ENCODE peak calls at places on chromosomes 11 and 22, in eight cellular contexts. T, E, R, X, L, I, C and V are unnamed samples.

GRCh38 chr22:32509045-32509444 is 34.4 kb downstream of the FBXO7 start:
- DNase-seq in T (no peak), E (no peak), R (no peak), X (no peak), L (no peak), I (no peak), C (no peak), V (no peak)

GRCh38 chr22:40425082-40425481 is 54.7 kb downstream of the SGSM3 start:
- DNase-seq in T (no peak), E (peak), R (no peak), X (no peak), L (no peak), I (no peak), C (no peak), V (no peak)

GRCh38 chr11:82960779-82961143 is 59.2 kb downstream of the DDIAS start:
- DNase-seq in T (no peak), E (no peak), R (no peak), X (no peak), L (no peak), I (no peak), C (no peak), V (no peak)

GRCh38 chr11:125141686-125142535 is 22.6 kb upstream of the PKNOX2 start:
- DNase-seq in T (peak), E (no peak), R (no peak), X (no peak), L (peak), I (peak), C (no peak), V (no peak)

GRCh38 chr11:104524276-104524675 is 360.3 kb upstream of the PDGFD start:
- DNase-seq in T (no peak), E (no peak), R (no peak), X (no peak), L (no peak), I (no peak), C (no peak), V (no peak)

GRCh38 chr22:25728064-25728463 is 13.9 kb upstream of the MYO18B start:
- DNase-seq in T (no peak), E (no peak), R (no peak), X (no peak), L (no peak), I (no peak), C (no peak), V (no peak)

GRCh38 chr11:20854214-20854613 is 184.8 kb downstream of the NELL1 start:
- DNase-seq in T (peak), E (no peak), R (no peak), X (no peak), L (no peak), I (no peak), C (no peak), V (no peak)

GRCh38 chr11:93024376-93024775 is 54.9 kb downstream of the MTNR1B start:
- DNase-seq in T (no peak), E (no peak), R (no peak), X (no peak), L (no peak), I (no peak), C (no peak), V (no peak)

GRCh38 chr11:8082391-8083087 is 1.5 kb downstream of the TUB start:
- DNase-seq in T (no peak), E (no peak), R (no peak), X (no peak), L (no peak), I (peak), C (no peak), V (no peak)

GRCh38 chr11:113249491-113249763 is 65.0 kb upstream of the TTC12 start:
- DNase-seq in T (peak), E (no peak), R (no peak), X (no peak), L (no peak), I (no peak), C (no peak), V (no peak)

GRCh38 chr22:40414306-40414705 is 43.9 kb downstream of the SGSM3 start:
- DNase-seq in T (no peak), E (no peak), R (no peak), X (no peak), L (no peak), I (no peak), C (no peak), V (no peak)

GRCh38 chr11:67522338-67522737 is 908 bp downstream of the CABP2 start:
- DNase-seq in T (no peak), E (no peak), R (no peak), X (no peak), L (no peak), I (no peak), C (no peak), V (no peak)

GRCh38 chr11:567036-567628 is 6.4 kb downstream of the RASSF7 start:
- DNase-seq in T (no peak), E (no peak), R (no peak), X (no peak), L (no peak), I (no peak), C (no peak), V (peak)

GRCh38 chr22:42800731-42801536 is 56.1 kb downstream of the ARFGAP3 start:
- DNase-seq in T (no peak), E (no peak), R (no peak), X (peak), L (no peak), I (no peak), C (no peak), V (no peak)

GRCh38 chr11:36356201-36356600 is 60.1 kb downstream of the PRR5L start:
- DNase-seq in T (peak), E (no peak), R (no peak), X (peak), L (no peak), I (no peak), C (no peak), V (no peak)

GRCh38 chr22:27593378-27593777 is 208.2 kb downstream of the MN1 start:
- DNase-seq in T (no peak), E (no peak), R (no peak), X (no peak), L (no peak), I (no peak), C (no peak), V (no peak)

GRCh38 chr22:35102663-35103062 is 36.7 kb downstream of the ISX start:
- DNase-seq in T (peak), E (no peak), R (no peak), X (no peak), L (no peak), I (peak), C (no peak), V (no peak)

GRCh38 chr11:119285431-119285830 is 31.5 kb downstream of the MCAM start:
- DNase-seq in T (no peak), E (no peak), R (no peak), X (no peak), L (no peak), I (no peak), C (no peak), V (no peak)

GRCh38 chr22:41480397-41480735 is 11.4 kb downstream of the ACO2 start:
- DNase-seq in T (no peak), E (no peak), R (no peak), X (no peak), L (no peak), I (no peak), C (no peak), V (no peak)

GRCh38 chr11:120186799-120187591 is 23.8 kb upstream of the OAF start:
- DNase-seq in T (no peak), E (peak), R (no peak), X (peak), L (peak), I (no peak), C (no peak), V (peak)

GRCh38 chr11:11668293-11668692 is 46.5 kb upstream of the GALNT18 start:
- DNase-seq in T (no peak), E (no peak), R (no peak), X (no peak), L (no peak), I (no peak), C (no peak), V (no peak)

GRCh38 chr22:39244496-39245129 is at the start of gene PDGFB:
- DNase-seq in T (peak), E (no peak), R (no peak), X (peak), L (peak), I (no peak), C (no peak), V (no peak)

GRCh38 chr11:43969543-43969942 is 27.1 kb downstream of the C11orf96 start:
- DNase-seq in T (no peak), E (no peak), R (no peak), X (no peak), L (no peak), I (no peak), C (no peak), V (no peak)

GRCh38 chr11:121884601-121885000 is 231.4 kb downstream of the BLID start:
- DNase-seq in T (no peak), E (no peak), R (no peak), X (no peak), L (no peak), I (no peak), C (no peak), V (no peak)

GRCh38 chr11:47523491-47524199 is 29.3 kb downstream of the CELF1 start:
- DNase-seq in T (peak), E (no peak), R (no peak), X (peak), L (no peak), I (peak), C (no peak), V (peak)

GRCh38 chr11:92627615-92628201 is 341.7 kb upstream of the MTNR1B start:
- DNase-seq in T (peak), E (no peak), R (no peak), X (no peak), L (no peak), I (no peak), C (no peak), V (no peak)

GRCh38 chr11:126521196-126521595 is 165.7 kb downstream of the ST3GAL4 start:
- DNase-seq in T (no peak), E (peak), R (no peak), X (no peak), L (no peak), I (no peak), C (no peak), V (no peak)

GRCh38 chr11:79259800-79260199 is 181.0 kb downstream of the TENM4 start:
- DNase-seq in T (no peak), E (no peak), R (no peak), X (no peak), L (no peak), I (peak), C (no peak), V (no peak)

GRCh38 chr11:60756307-60757032 is at the start of gene MS4A15:
- DNase-seq in T (peak), E (no peak), R (peak), X (no peak), L (no peak), I (peak), C (no peak), V (no peak)

GRCh38 chr11:45304111-45304991 is 18.2 kb upstream of the SYT13 start:
- DNase-seq in T (no peak), E (no peak), R (no peak), X (no peak), L (no peak), I (no peak), C (no peak), V (no peak)

GRCh38 chr11:9609841-9610240 is 36.4 kb downstream of the WEE1 start:
- DNase-seq in T (no peak), E (no peak), R (no peak), X (no peak), L (no peak), I (no peak), C (no peak), V (no peak)

GRCh38 chr11:12209096-12209495 is 98.7 kb downstream of the MICAL2 start:
- DNase-seq in T (no peak), E (no peak), R (no peak), X (no peak), L (no peak), I (no peak), C (no peak), V (no peak)

GRCh38 chr11:32382339-32383049 is 52.8 kb downstream of the WT1 start:
- DNase-seq in T (peak), E (no peak), R (no peak), X (no peak), L (no peak), I (no peak), C (no peak), V (no peak)

GRCh38 chr11:124793466-124794278 is 6.5 kb downstream of the MSANTD2 start:
- DNase-seq in T (peak), E (no peak), R (peak), X (peak), L (no peak), I (peak), C (no peak), V (no peak)

GRCh38 chr11:69949327-69949726 is 128.8 kb upstream of the ANO1 start:
- DNase-seq in T (no peak), E (no peak), R (peak), X (no peak), L (peak), I (peak), C (no peak), V (no peak)

GRCh38 chr22:30435674-30436126 is 10.1 kb downstream of the MTFP1 start:
- DNase-seq in T (no peak), E (no peak), R (peak), X (peak), L (peak), I (no peak), C (no peak), V (peak)

GRCh38 chr11:127157225-127157624 is 156.7 kb upstream of the KIRREL3 start:
- DNase-seq in T (peak), E (no peak), R (no peak), X (no peak), L (no peak), I (no peak), C (no peak), V (no peak)

GRCh38 chr11:113974741-113975470 is at the start of gene HTR3A:
- DNase-seq in T (peak), E (no peak), R (peak), X (peak), L (peak), I (no peak), C (no peak), V (peak)

GRCh38 chr11:126352934-126353801 is 2.3 kb upstream of the ST3GAL4 start:
- DNase-seq in T (peak), E (no peak), R (no peak), X (no peak), L (no peak), I (no peak), C (no peak), V (no peak)

GRCh38 chr22:45969801-45970464 is 7.0 kb downstream of the WNT7B start:
- DNase-seq in T (no peak), E (no peak), R (no peak), X (no peak), L (no peak), I (no peak), C (no peak), V (no peak)
- H3K4me3 ChIP-seq in T (no peak), E (no peak), R (no peak), X (no peak), L (no peak), I (peak), C (no peak), V (no peak)

DNA sequence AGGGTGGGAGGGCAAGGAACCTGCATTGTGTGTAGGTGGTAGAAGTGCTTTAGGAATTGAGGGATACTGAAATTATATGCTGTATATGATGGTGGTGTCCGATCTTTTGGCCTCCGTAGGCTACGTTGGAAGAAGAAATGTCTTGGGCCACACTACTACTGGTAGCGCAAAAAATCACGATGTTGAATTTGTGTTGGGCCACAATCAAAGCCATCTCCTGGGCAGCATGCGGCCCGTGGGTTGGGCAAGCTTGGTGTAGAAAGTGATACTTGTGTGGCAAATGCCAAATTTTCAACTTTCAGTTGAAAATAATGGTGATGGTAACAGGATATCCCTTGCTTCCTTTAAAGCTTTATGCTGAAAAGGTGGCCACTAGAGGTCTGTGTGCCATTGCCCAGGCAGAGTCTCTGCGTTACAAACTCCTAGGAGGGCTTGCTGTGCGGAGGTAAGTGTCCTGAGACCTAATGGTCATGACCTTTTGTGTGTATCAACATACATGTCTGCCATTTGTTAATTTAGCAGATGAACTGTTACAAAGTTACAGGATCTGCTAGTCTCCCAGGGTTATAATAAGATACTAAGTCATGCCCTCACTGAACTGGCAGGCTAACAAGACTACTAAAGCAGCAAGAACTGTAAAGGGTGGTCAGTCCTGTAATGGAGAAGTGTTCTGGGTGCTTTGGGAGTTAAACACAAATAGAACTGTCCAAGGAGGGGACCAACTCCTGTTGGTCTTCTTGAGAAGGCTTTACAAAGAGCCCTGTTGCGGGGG is 2.9 kb downstream of the RPS3 start:
- DNase-seq in T (no peak), E (no peak), R (no peak), X (no peak), L (no peak), I (no peak), C (no peak), V (no peak)
- TF ChIP-seq CTCF in T (no peak), E (no peak), R (no peak), X (no peak), L (no peak), I (no peak), C (no peak), V (no peak)

GRCh38 chr22:44171486-44172076 is 9.1 kb upstream of the PARVG start:
- DNase-seq in T (peak), E (no peak), R (no peak), X (no peak), L (no peak), I (no peak), C (no peak), V (no peak)

GRCh38 chr22:44175676-44176075 is 5.0 kb upstream of the PARVG start:
- DNase-seq in T (no peak), E (no peak), R (no peak), X (no peak), L (no peak), I (no peak), C (no peak), V (no peak)

GRCh38 chr22:44172370-44173108 is 8.2 kb upstream of the PARVG start:
- DNase-seq in T (peak), E (peak), R (no peak), X (peak), L (peak), I (no peak), C (no peak), V (no peak)

GRCh38 chr22:44170470-44170869 is 10.3 kb upstream of the PARVG start:
- DNase-seq in T (no peak), E (no peak), R (no peak), X (no peak), L (no peak), I (no peak), C (no peak), V (no peak)

DNA sequence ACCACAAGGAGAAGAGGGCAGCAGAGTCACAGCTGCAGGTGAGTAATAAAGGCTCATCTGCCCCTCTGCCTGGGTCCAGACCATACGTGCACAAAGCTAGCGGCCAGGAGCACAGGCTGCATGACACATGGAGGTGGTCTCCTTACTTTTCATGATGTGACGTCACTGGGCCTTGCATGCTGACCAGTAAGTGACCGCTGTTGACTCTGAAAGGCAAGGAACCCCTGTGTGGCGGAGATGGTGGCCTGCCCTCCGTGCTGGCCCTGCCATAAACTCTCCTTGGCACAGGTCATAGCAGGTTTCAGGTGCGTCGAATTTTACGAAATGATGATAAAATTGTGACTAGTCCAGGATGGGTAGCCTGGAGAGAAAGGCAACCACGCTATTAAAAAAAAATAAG is 7.6 kb upstream of the PARVG start:
- DNase-seq in T (no peak), E (no peak), R (no peak), X (no peak), L (no peak), I (no peak), C (no peak), V (no peak)
- TF ChIP-seq POLR2A in T (no peak), E (no peak), R (no peak), X (no peak), L (no peak), I (no peak), C (no peak), V (no peak)

GRCh38 chr22:46240073-46240472 is 10.0 kb downstream of the CDPF1 start:
- DNase-seq in T (no peak), E (no peak), R (no peak), X (no peak), L (no peak), I (no peak), C (no peak), V (no peak)
- H3K4me3 ChIP-seq in T (no peak), E (no peak), R (no peak), X (no peak), L (no peak), I (no peak), C (no peak), V (no peak)

DNA sequence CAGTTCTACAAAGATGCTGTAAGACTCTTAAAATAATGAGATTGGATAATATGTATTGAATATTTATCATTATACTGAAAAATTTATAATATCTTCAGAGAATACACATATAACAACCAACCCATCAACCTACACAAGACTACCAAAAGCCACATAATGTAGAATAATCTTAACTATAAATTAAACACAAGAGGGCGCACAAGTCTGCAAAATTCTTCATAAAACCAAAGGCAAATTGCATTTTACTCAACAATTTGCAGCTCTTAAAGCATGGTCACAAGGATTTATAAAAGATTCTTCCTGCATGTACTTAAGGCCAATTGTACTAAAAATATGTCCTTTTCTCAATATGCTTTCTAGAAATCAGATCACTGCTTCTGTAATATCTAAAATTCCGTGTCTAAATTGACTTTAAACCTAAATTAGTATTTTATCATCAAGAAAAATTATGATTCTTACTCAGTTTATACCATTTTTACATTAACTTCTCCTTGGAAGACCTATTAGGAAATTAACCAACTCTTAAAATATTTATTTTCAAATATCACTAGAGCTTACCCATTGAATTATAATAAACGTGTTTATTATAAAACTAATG is 79.0 kb downstream of the TTC28 start:
- DNase-seq in T (peak), E (no peak), R (peak), X (no peak), L (no peak), I (peak), C (no peak), V (no peak)
- TF ChIP-seq CTCF in T (peak), E (peak), R (peak), X (peak), L (peak), I (peak), C (peak), V (peak)